ENCODE peak calls at places on chromosomes 16 and 17, in five cellular contexts. One of them, this sample, is unnamed.

GRCh38 chr17:1643293-1643998 is 2.1 kb downstream of the SCARF1 start:
- DNase-seq in lower leg skin: no peak
- DNase-seq in pons: no peak
- DNase-seq in body of pancreas: peak
- DNase-seq in activated T-helper 1 cell treated with anti-CD3 and anti-CD28 coated beads, Interleukin-2, amount 50 U/mL, for 16 hours: peak
- DNase-seq in this sample: no peak

GRCh38 chr16:82715833-82716232 is 89.1 kb downstream of the CDH13 start:
- DNase-seq in lower leg skin: no peak
- DNase-seq in pons: no peak
- DNase-seq in body of pancreas: no peak
- DNase-seq in activated T-helper 1 cell treated with anti-CD3 and anti-CD28 coated beads, Interleukin-2, amount 50 U/mL, for 16 hours: no peak
- DNase-seq in this sample: no peak

GRCh38 chr17:82003411-82004381 is 19.0 kb downstream of the CENPX start:
- DNase-seq in lower leg skin: peak
- DNase-seq in pons: no peak
- DNase-seq in body of pancreas: no peak
- DNase-seq in activated T-helper 1 cell treated with anti-CD3 and anti-CD28 coated beads, Interleukin-2, amount 50 U/mL, for 16 hours: no peak
- DNase-seq in this sample: no peak

GRCh38 chr17:5237541-5238016 is 2.9 kb upstream of the SCIMP start:
- DNase-seq in lower leg skin: peak
- DNase-seq in pons: peak
- DNase-seq in body of pancreas: peak
- DNase-seq in activated T-helper 1 cell treated with anti-CD3 and anti-CD28 coated beads, Interleukin-2, amount 50 U/mL, for 16 hours: no peak
- DNase-seq in this sample: no peak

GRCh38 chr16:30026449-30026848 is 3.5 kb downstream of the C16orf92 start:
- DNase-seq in lower leg skin: no peak
- DNase-seq in pons: no peak
- DNase-seq in body of pancreas: no peak
- DNase-seq in activated T-helper 1 cell treated with anti-CD3 and anti-CD28 coated beads, Interleukin-2, amount 50 U/mL, for 16 hours: no peak
- DNase-seq in this sample: no peak

GRCh38 chr17:50345443-50346312 is at the start of gene XYLT2:
- DNase-seq in lower leg skin: peak
- DNase-seq in pons: peak
- DNase-seq in body of pancreas: peak
- DNase-seq in activated T-helper 1 cell treated with anti-CD3 and anti-CD28 coated beads, Interleukin-2, amount 50 U/mL, for 16 hours: peak
- DNase-seq in this sample: peak

GRCh38 chr16:471353-472198 is 46.1 kb downstream of the RAB11FIP3 start:
- DNase-seq in lower leg skin: no peak
- DNase-seq in pons: peak
- DNase-seq in body of pancreas: no peak
- DNase-seq in activated T-helper 1 cell treated with anti-CD3 and anti-CD28 coated beads, Interleukin-2, amount 50 U/mL, for 16 hours: no peak
- DNase-seq in this sample: peak

GRCh38 chr16:76653390-76654026 is 376.3 kb downstream of the CNTNAP4 start:
- DNase-seq in lower leg skin: no peak
- DNase-seq in pons: peak
- DNase-seq in body of pancreas: no peak
- DNase-seq in activated T-helper 1 cell treated with anti-CD3 and anti-CD28 coated beads, Interleukin-2, amount 50 U/mL, for 16 hours: no peak
- DNase-seq in this sample: peak

GRCh38 chr16:8167436-8167835 is 422.9 kb downstream of the TMEM114 start:
- DNase-seq in lower leg skin: no peak
- DNase-seq in pons: no peak
- DNase-seq in body of pancreas: no peak
- DNase-seq in activated T-helper 1 cell treated with anti-CD3 and anti-CD28 coated beads, Interleukin-2, amount 50 U/mL, for 16 hours: no peak
- DNase-seq in this sample: no peak

GRCh38 chr17:15883617-15884111 is 61.3 kb upstream of the ADORA2B start:
- DNase-seq in lower leg skin: no peak
- DNase-seq in pons: no peak
- DNase-seq in body of pancreas: no peak
- DNase-seq in activated T-helper 1 cell treated with anti-CD3 and anti-CD28 coated beads, Interleukin-2, amount 50 U/mL, for 16 hours: no peak
- DNase-seq in this sample: no peak

GRCh38 chr17:74599023-74599399 is 6.9 kb upstream of the CD300LD start:
- DNase-seq in lower leg skin: no peak
- DNase-seq in pons: no peak
- DNase-seq in body of pancreas: no peak
- DNase-seq in activated T-helper 1 cell treated with anti-CD3 and anti-CD28 coated beads, Interleukin-2, amount 50 U/mL, for 16 hours: no peak
- DNase-seq in this sample: no peak

GRCh38 chr16:89506113-89506504 is 2.1 kb upstream of the SPG7 start:
- DNase-seq in lower leg skin: no peak
- DNase-seq in pons: no peak
- DNase-seq in body of pancreas: no peak
- DNase-seq in activated T-helper 1 cell treated with anti-CD3 and anti-CD28 coated beads, Interleukin-2, amount 50 U/mL, for 16 hours: no peak
- DNase-seq in this sample: no peak

GRCh38 chr16:86878290-86879160 is 300.2 kb downstream of the FOXL1 start:
- DNase-seq in lower leg skin: no peak
- DNase-seq in pons: no peak
- DNase-seq in body of pancreas: no peak
- DNase-seq in activated T-helper 1 cell treated with anti-CD3 and anti-CD28 coated beads, Interleukin-2, amount 50 U/mL, for 16 hours: no peak
- DNase-seq in this sample: no peak

GRCh38 chr17:74008196-74008595 is 195.3 kb upstream of the RPL38 start:
- DNase-seq in lower leg skin: no peak
- DNase-seq in pons: no peak
- DNase-seq in body of pancreas: no peak
- DNase-seq in activated T-helper 1 cell treated with anti-CD3 and anti-CD28 coated beads, Interleukin-2, amount 50 U/mL, for 16 hours: no peak
- DNase-seq in this sample: no peak

GRCh38 chr17:80822700-80823410 is 168.8 kb upstream of the CHMP6 start:
- DNase-seq in lower leg skin: no peak
- DNase-seq in pons: no peak
- DNase-seq in body of pancreas: no peak
- DNase-seq in activated T-helper 1 cell treated with anti-CD3 and anti-CD28 coated beads, Interleukin-2, amount 50 U/mL, for 16 hours: no peak
- DNase-seq in this sample: no peak

GRCh38 chr17:38873646-38874380 is 4.0 kb downstream of the LASP1 start:
- DNase-seq in lower leg skin: no peak
- DNase-seq in pons: no peak
- DNase-seq in body of pancreas: no peak
- DNase-seq in activated T-helper 1 cell treated with anti-CD3 and anti-CD28 coated beads, Interleukin-2, amount 50 U/mL, for 16 hours: no peak
- DNase-seq in this sample: no peak

GRCh38 chr16:52494145-52494544 is 52.8 kb downstream of the TOX3 start:
- DNase-seq in lower leg skin: no peak
- DNase-seq in pons: no peak
- DNase-seq in body of pancreas: no peak
- DNase-seq in activated T-helper 1 cell treated with anti-CD3 and anti-CD28 coated beads, Interleukin-2, amount 50 U/mL, for 16 hours: no peak
- DNase-seq in this sample: no peak

GRCh38 chr17:32136856-32137255 is 5.4 kb upstream of the RHOT1 start:
- DNase-seq in lower leg skin: peak
- DNase-seq in pons: no peak
- DNase-seq in body of pancreas: no peak
- DNase-seq in activated T-helper 1 cell treated with anti-CD3 and anti-CD28 coated beads, Interleukin-2, amount 50 U/mL, for 16 hours: no peak
- DNase-seq in this sample: no peak

GRCh38 chr17:62717589-62718342 is 90.3 kb downstream of the MRC2 start:
- DNase-seq in lower leg skin: peak
- DNase-seq in pons: no peak
- DNase-seq in body of pancreas: no peak
- DNase-seq in activated T-helper 1 cell treated with anti-CD3 and anti-CD28 coated beads, Interleukin-2, amount 50 U/mL, for 16 hours: no peak
- DNase-seq in this sample: no peak